ENCODE peak calls at places on chromosomes 1 and 21, in ten cellular contexts. R, P, T, E, J, V, H, N, K and X are unnamed samples.

GRCh38 chr1:187157552-187157951 is 328.8 kb downstream of the PLA2G4A start:
- DNase-seq in K (no peak), T (peak), N (peak), V (no peak), P (no peak), J (no peak), R (no peak), E (peak), H (no peak), X (no peak)

GRCh38 chr1:153610334-153611023 is 2.5 kb downstream of the S100A16 start:
- DNase-seq in T (no peak), E (peak), P (no peak), H (no peak), V (no peak), N (peak), J (no peak), R (no peak), K (no peak), X (no peak)

GRCh38 chr21:45540601-45540970 is 1.7 kb downstream of the SLC19A1 start:
- DNase-seq in H (no peak), R (no peak), E (no peak), P (no peak), T (no peak), K (no peak), J (no peak), V (no peak), N (no peak), X (no peak)

GRCh38 chr1:36387141-36387949 is 1.6 kb upstream of the STK40 start:
- DNase-seq in E (peak), J (no peak), V (no peak), N (peak), T (peak), H (no peak), P (no peak), K (no peak), R (no peak), X (no peak)

GRCh38 chr21:15063821-15064575 is 802 bp downstream of the NRIP1 start:
- DNase-seq in V (no peak), R (no peak), H (peak), J (peak), P (peak), T (peak), N (peak), E (peak), K (no peak), X (no peak)

GRCh38 chr1:39900662-39901485 is 843 bp downstream of the MYCL start:
- DNase-seq in N (peak), R (peak), J (peak), K (no peak), H (no peak), P (no peak), V (no peak), E (peak), T (no peak), X (no peak)

GRCh38 chr1:228471762-228472398 is 15.3 kb upstream of the RNF187 start:
- DNase-seq in J (peak), V (no peak), E (no peak), K (no peak), H (peak), P (no peak), R (no peak), N (peak), T (peak), X (no peak)

GRCh38 chr1:67683736-67684525 is 1.1 kb upstream of the GADD45A start:
- DNase-seq in E (peak), T (no peak), H (no peak), P (no peak), V (peak), K (no peak), N (peak), J (peak), R (no peak), X (no peak)

GRCh38 chr1:199948587-199949280 is 78.8 kb upstream of the NR5A2 start:
- DNase-seq in E (no peak), T (peak), P (no peak), K (peak), J (peak), N (peak), R (no peak), H (no peak), V (no peak), X (no peak)

GRCh38 chr1:192580351-192580962 is 4.9 kb downstream of the RGS1 start:
- DNase-seq in T (peak), H (no peak), J (no peak), R (no peak), E (peak), V (no peak), P (no peak), K (peak), N (peak), X (no peak)

GRCh38 chr1:70084314-70084915 is 121.0 kb downstream of the LRRC40 start:
- DNase-seq in R (no peak), T (peak), K (no peak), P (no peak), J (no peak), H (no peak), V (no peak), N (peak), E (no peak), X (no peak)

GRCh38 chr1:214332950-214333798 is 52.2 kb downstream of the SMYD2 start:
- DNase-seq in K (peak), P (peak), J (peak), R (peak), T (peak), N (peak), H (peak), V (no peak), E (peak), X (no peak)

GRCh38 chr21:29423051-29423450 is 124.3 kb downstream of the BACH1 start:
- DNase-seq in R (no peak), H (no peak), T (no peak), P (no peak), K (no peak), J (no peak), N (no peak), V (no peak), E (no peak), X (no peak)

GRCh38 chr1:192749349-192749748 is 59.5 kb upstream of the RGS2 start:
- DNase-seq in E (no peak), J (no peak), V (no peak), P (no peak), N (no peak), K (no peak), R (no peak), H (no peak), T (no peak), X (no peak)

GRCh38 chr21:45386728-45387371 is 18.1 kb upstream of the COL18A1 start:
- DNase-seq in E (peak), R (no peak), T (peak), P (no peak), N (peak), J (no peak), K (peak), H (no peak), V (no peak), X (no peak)

GRCh38 chr1:162687870-162688269 is 55.6 kb downstream of the DDR2 start:
- DNase-seq in E (no peak), H (no peak), V (no peak), T (peak), P (no peak), K (no peak), J (no peak), R (no peak), N (no peak), X (no peak)

GRCh38 chr1:107991371-107992066 is 26.5 kb upstream of the VAV3 start:
- DNase-seq in P (no peak), K (peak), R (no peak), V (no peak), T (peak), J (peak), E (peak), N (peak), H (no peak), X (no peak)

GRCh38 chr1:44220755-44221154 is 7.5 kb downstream of the DMAP1 start:
- DNase-seq in R (no peak), H (no peak), J (no peak), V (no peak), E (no peak), N (no peak), T (no peak), K (no peak), P (no peak), X (no peak)

GRCh38 chr1:201346337-201346939 is 31.0 kb downstream of the TNNT2 start:
- DNase-seq in N (peak), J (peak), V (no peak), K (no peak), H (peak), R (no peak), E (peak), T (peak), P (peak), X (no peak)

GRCh38 chr1:6602669-6603423 is at the start of gene KLHL21:
- DNase-seq in V (peak), J (peak), P (peak), E (peak), K (peak), H (peak), T (peak), R (peak), N (peak), X (no peak)

GRCh38 chr1:15684042-15684461 is at the start of gene PLEKHM2:
- DNase-seq in K (no peak), E (peak), H (peak), T (peak), P (no peak), J (no peak), V (peak), N (peak), R (no peak), X (no peak)

GRCh38 chr1:162535501-162535900 is 26.0 kb upstream of the UAP1 start:
- DNase-seq in J (no peak), R (no peak), N (peak), P (no peak), H (no peak), T (no peak), V (no peak), E (no peak), K (no peak), X (no peak)

GRCh38 chr21:26887241-26887640 is 42.0 kb upstream of the ADAMTS1 start:
- DNase-seq in E (peak), H (no peak), T (peak), V (no peak), P (no peak), N (peak), R (no peak), K (no peak), J (no peak), X (no peak)

GRCh38 chr1:29355375-29355774 is 119.1 kb downstream of the PTPRU start:
- DNase-seq in K (no peak), J (no peak), V (no peak), T (no peak), P (no peak), E (no peak), N (no peak), H (no peak), R (no peak), X (no peak)